ENCODE peak calls at places on chromosomes 7 and 10, in six cellular contexts. D is right atrium auricular region, M is spleen, R is suprapubic skin, O is tibial nerve, W is AG04450. F is an unnamed sample.

GRCh38 chr10:101402711-101403110 is 48.7 kb downstream of the BTRC start:
- DNase-seq in R (no peak), O (no peak), D (no peak), W (no peak), M (no peak), F (no peak)

GRCh38 chr7:69739906-69740545 is 141.8 kb downstream of the AUTS2 start:
- DNase-seq in O (no peak), W (no peak), D (peak; percentile 74), R (peak; percentile 65), M (no peak), F (no peak)

GRCh38 chr7:124992881-124993562 is 63.4 kb upstream of the POT1 start:
- DNase-seq in M (no peak), W (peak; percentile 57), O (no peak), R (no peak), D (no peak), F (peak; percentile 94)

GRCh38 chr10:3106908-3107425 is 39.6 kb downstream of the PFKP start:
- DNase-seq in O (no peak), R (no peak), M (no peak), W (peak; percentile 15), D (no peak), F (no peak)

GRCh38 chr10:118871244-118871865 is 116.6 kb upstream of the CACUL1 start:
- DNase-seq in O (no peak), D (no peak), R (no peak), W (no peak), M (no peak), F (no peak)

GRCh38 chr7:157032644-157033482 is 22.4 kb upstream of the MNX1 start:
- DNase-seq in W (no peak), M (peak; percentile 47), O (no peak), R (peak; percentile 42), D (no peak), F (no peak)

GRCh38 chr10:91340613-91341362 is 69.4 kb upstream of the HECTD2 start:
- DNase-seq in R (no peak), W (peak; percentile 55), D (peak; percentile 70), O (no peak), M (no peak), F (peak; percentile 68)

GRCh38 chr10:52256832-52257691 is 57.0 kb upstream of the DKK1 start:
- DNase-seq in M (no peak), O (no peak), D (no peak), R (no peak), W (no peak), F (peak; percentile 37)

GRCh38 chr7:87234949-87235348 is 15.4 kb upstream of the TMEM243 start:
- DNase-seq in R (no peak), W (no peak), O (no peak), M (no peak), D (no peak), F (peak; percentile 64)

GRCh38 chr10:102118867-102119266 is 1.3 kb downstream of the LDB1 start:
- DNase-seq in D (no peak), M (peak; percentile 81), O (peak; percentile 17), R (no peak), W (no peak), F (peak; percentile 50)

GRCh38 chr10:43408331-43408709 is 666 bp downstream of the HNRNPF start:
- DNase-seq in M (no peak), R (peak; percentile 84), W (no peak), D (no peak), O (no peak), F (no peak)

GRCh38 chr10:132511692-132512442 is 25.7 kb upstream of the INPP5A start:
- DNase-seq in D (peak; percentile 82), R (peak; percentile 51), M (no peak), O (no peak), W (no peak), F (peak; percentile 85)

GRCh38 chr10:112383325-112383724 is 9.4 kb downstream of the ACSL5 start:
- DNase-seq in D (peak; percentile 81), R (no peak), O (no peak), M (no peak), W (peak; percentile 21), F (peak; percentile 83)

GRCh38 chr7:139660317-139661042 is 117.3 kb downstream of the HIPK2 start:
- DNase-seq in R (no peak), W (no peak), O (no peak), M (no peak), D (no peak), F (no peak)

GRCh38 chr7:86407291-86407690 is 236.4 kb upstream of the GRM3 start:
- DNase-seq in W (no peak), D (no peak), R (no peak), M (no peak), O (no peak), F (no peak)

GRCh38 chr7:137895301-137896201 is 48.8 kb upstream of the DGKI start:
- DNase-seq in D (no peak), O (no peak), W (no peak), M (no peak), R (no peak), F (no peak)

GRCh38 chr7:47669178-47669878 is 87.4 kb upstream of the TNS3 start:
- DNase-seq in W (peak; percentile 75), M (peak; percentile 90), D (peak; percentile 89), R (peak; percentile 83), O (peak; percentile 46), F (peak; percentile 98)

GRCh38 chr10:33900591-33900990 is 566.1 kb upstream of the NRP1 start:
- DNase-seq in W (no peak), R (no peak), D (no peak), O (no peak), M (no peak), F (peak; percentile 19)

GRCh38 chr7:156962897-156963296 is 13.4 kb downstream of the NOM1 start:
- DNase-seq in R (no peak), O (no peak), W (no peak), M (no peak), D (no peak), F (no peak)

GRCh38 chr7:103981003-103981423 is 8.4 kb downstream of the RELN start:
- DNase-seq in D (no peak), M (no peak), W (no peak), O (no peak), R (no peak), F (no peak)

GRCh38 chr7:157964521-157964920 is 623.1 kb downstream of the PTPRN2 start:
- DNase-seq in O (no peak), R (no peak), W (no peak), M (peak; percentile 58), D (no peak), F (no peak)

GRCh38 chr10:16756561-16757221 is 60.5 kb downstream of the RSU1 start:
- DNase-seq in M (no peak), W (peak; percentile 30), R (no peak), D (no peak), O (no peak), F (peak; percentile 41)

GRCh38 chr7:5612695-5613094 is 168.8 kb downstream of the RNF216 start:
- DNase-seq in O (no peak), M (no peak), D (no peak), W (no peak), R (no peak), F (no peak)

GRCh38 chr7:46006212-46006611 is 85.1 kb upstream of the IGFBP3 start:
- DNase-seq in R (no peak), D (no peak), W (no peak), M (no peak), O (no peak), F (no peak)

GRCh38 chr10:97540669-97541500 is 31.7 kb upstream of the ANKRD2 start:
- DNase-seq in M (peak; percentile 55), O (no peak), W (no peak), R (no peak), D (no peak), F (no peak)
- TF ChIP-seq CTCF in M (no peak), O (no peak), W (no peak), R (no peak), D (no peak), F (no peak)

GRCh38 chr10:22005763-22006162 is 2.2 kb upstream of the DNAJC1 start:
- DNase-seq in M (no peak), O (no peak), R (no peak), W (no peak), D (no peak), F (no peak)

GRCh38 chr10:22003111-22003963 is at the start of gene DNAJC1:
- DNase-seq in R (peak; percentile 99), O (peak; percentile 95), M (peak; percentile 99), D (peak; percentile 97), W (peak; percentile 77), F (peak; percentile 95)

GRCh38 chr10:22002531-22003110 is 909 bp downstream of the DNAJC1 start:
- DNase-seq in R (no peak), W (no peak), D (no peak), M (no peak), O (no peak), F (peak; percentile 77)

GRCh38 chr10:22006379-22006884 is 2.9 kb upstream of the DNAJC1 start:
- DNase-seq in R (no peak), O (no peak), D (no peak), W (no peak), M (no peak), F (no peak)

GRCh38 chr10:22003964-22004281 is 393 bp upstream of the DNAJC1 start:
- DNase-seq in D (no peak), M (no peak), R (no peak), O (no peak), W (no peak), F (no peak)
- H3K4me3 ChIP-seq in D (peak overlapping the region; percentile 87), M (peak overlapping the region; percentile 96), R (peak overlapping the region; percentile 86), O (peak overlapping the region; percentile 94), W (peak overlapping the region; percentile 81), F (peak overlapping the region; percentile 96)

GRCh38 chr7:21526007-21526406 is 16.8 kb upstream of the DNAH11 start:
- DNase-seq in D (no peak), M (no peak), O (no peak), R (no peak), W (no peak), F (no peak)
- TF ChIP-seq CTCF in D (peak; percentile 46), M (peak; percentile 44), O (no peak), R (no peak), W (peak; percentile 61), F (peak; percentile 51)

GRCh38 chr7:120920588-120920987 is 30.0 kb upstream of the ING3 start:
- DNase-seq in D (no peak), O (no peak), R (no peak), M (no peak), W (no peak), F (no peak)
- H3K4me3 ChIP-seq in D (no peak overlapping the region), O (no peak overlapping the region), R (no peak overlapping the region), M (no peak overlapping the region), W (no peak overlapping the region), F (no peak overlapping the region)

GRCh38 chr10:9853405-9854010 is 1164.2 kb upstream of the CELF2 start:
- DNase-seq in O (no peak), R (no peak), M (no peak), W (no peak), D (no peak), F (peak; percentile 3)
- TF ChIP-seq CTCF in O (no peak), R (no peak), M (no peak), W (no peak), D (peak; percentile 34), F (no peak)

GRCh38 chr7:116661741-116662329 is 10.2 kb upstream of the MET start:
- DNase-seq in O (no peak), R (no peak), W (no peak), D (no peak), M (no peak), F (no peak)
- H3K4me3 ChIP-seq in O (no peak overlapping the region), R (no peak overlapping the region), W (no peak overlapping the region), D (no peak overlapping the region), M (no peak overlapping the region), F (no peak overlapping the region)

GRCh38 chr10:1581189-1581588 is 156.1 kb downstream of the ADARB2 start:
- DNase-seq in D (no peak), R (no peak), M (no peak), O (no peak), W (no peak), F (no peak)
- TF ChIP-seq CTCF in D (no peak), R (no peak), M (no peak), O (no peak), W (no peak), F (no peak)

GRCh38 chr7:13988011-13988410 is 1.5 kb downstream of the ETV1 start:
- DNase-seq in D (no peak), W (no peak), R (no peak), M (no peak), O (no peak), F (peak; percentile 82)
- H3K4me3 ChIP-seq in D (peak overlapping the region; percentile 70), W (peak overlapping the region; percentile 81), R (peak overlapping the region; percentile 69), M (peak overlapping the region; percentile 8), O (peak overlapping the region; percentile 73), F (peak overlapping the region; percentile 75)

F was measured in fibroblast of villous mesenchyme.